ENCODE peak calls at places on chromosomes 13 and 19, in five cellular contexts. One of them, this sample, is unnamed.

GRCh38 chr19:35995655-35995993 is 636 bp downstream of the SDHAF1 start:
- DNase-seq in SW 1271: no peak
- DNase-seq in neural crest cell: no peak
- DNase-seq in tibial nerve: no peak
- DNase-seq in psoas muscle: peak; percentile 76
- DNase-seq in this sample: no peak

GRCh38 chr19:18507727-18508440 is 14.0 kb downstream of the ELL start:
- DNase-seq in psoas muscle: peak; percentile 75
- DNase-seq in SW 1271: no peak
- DNase-seq in neural crest cell: no peak
- DNase-seq in tibial nerve: no peak
- DNase-seq in this sample: no peak

GRCh38 chr19:41930926-41931592 is 2.8 kb upstream of the ERFL start:
- DNase-seq in tibial nerve: no peak
- DNase-seq in psoas muscle: no peak
- DNase-seq in neural crest cell: no peak
- DNase-seq in SW 1271: no peak
- DNase-seq in this sample: no peak

GRCh38 chr19:46717716-46718143 is 816 bp upstream of the PRKD2 start:
- DNase-seq in psoas muscle: no peak
- DNase-seq in SW 1271: no peak
- DNase-seq in neural crest cell: no peak
- DNase-seq in tibial nerve: no peak
- DNase-seq in this sample: no peak

GRCh38 chr19:32387701-32388392 is 17.7 kb upstream of the DPY19L3 start:
- DNase-seq in neural crest cell: no peak
- DNase-seq in psoas muscle: no peak
- DNase-seq in tibial nerve: no peak
- DNase-seq in SW 1271: no peak
- DNase-seq in this sample: no peak

GRCh38 chr19:53881482-53882390 is at the start of gene PRKCG:
- DNase-seq in neural crest cell: peak; percentile 47
- DNase-seq in psoas muscle: peak; percentile 69
- DNase-seq in SW 1271: peak; percentile 48
- DNase-seq in tibial nerve: no peak
- DNase-seq in this sample: no peak

GRCh38 chr13:60165391-60166099 is 1.8 kb upstream of the DIAPH3 start:
- DNase-seq in SW 1271: no peak
- DNase-seq in psoas muscle: no peak
- DNase-seq in tibial nerve: no peak
- DNase-seq in neural crest cell: no peak
- DNase-seq in this sample: no peak

GRCh38 chr13:106036870-106037269 is 498.6 kb downstream of the EFNB2 start:
- DNase-seq in SW 1271: no peak
- DNase-seq in neural crest cell: no peak
- DNase-seq in tibial nerve: no peak
- DNase-seq in psoas muscle: no peak
- DNase-seq in this sample: no peak

GRCh38 chr13:100673831-100674362 is 698 bp downstream of the TMTC4 start:
- DNase-seq in neural crest cell: no peak
- DNase-seq in tibial nerve: peak; percentile 24
- DNase-seq in psoas muscle: peak; percentile 81
- DNase-seq in SW 1271: peak; percentile 77
- DNase-seq in this sample: no peak

GRCh38 chr19:18772620-18773587 is 18.2 kb downstream of the COMP start:
- DNase-seq in tibial nerve: no peak
- DNase-seq in neural crest cell: no peak
- DNase-seq in SW 1271: no peak
- DNase-seq in psoas muscle: peak; percentile 52
- DNase-seq in this sample: no peak

GRCh38 chr13:41456768-41457588 is at the start of gene RGCC:
- DNase-seq in tibial nerve: peak; percentile 56
- DNase-seq in SW 1271: peak; percentile 45
- DNase-seq in psoas muscle: peak; percentile 79
- DNase-seq in neural crest cell: peak; percentile 48
- DNase-seq in this sample: no peak

GRCh38 chr13:60654405-60654804 is 257.4 kb downstream of the TDRD3 start:
- DNase-seq in psoas muscle: no peak
- DNase-seq in neural crest cell: peak; percentile 8
- DNase-seq in tibial nerve: peak; percentile 44
- DNase-seq in SW 1271: peak; percentile 10
- DNase-seq in this sample: no peak

GRCh38 chr19:51375504-51376221 is 3.2 kb upstream of the NKG7 start:
- DNase-seq in psoas muscle: no peak
- DNase-seq in SW 1271: no peak
- DNase-seq in tibial nerve: no peak
- DNase-seq in neural crest cell: no peak
- DNase-seq in this sample: no peak

GRCh38 chr19:10271543-10272086 is 695 bp downstream of the ICAM1 start:
- DNase-seq in neural crest cell: no peak
- DNase-seq in psoas muscle: no peak
- DNase-seq in SW 1271: no peak
- DNase-seq in tibial nerve: no peak
- DNase-seq in this sample: no peak

GRCh38 chr19:41263042-41263849 is 926 bp upstream of the HNRNPUL1 start:
- DNase-seq in tibial nerve: peak; percentile 68
- DNase-seq in SW 1271: peak; percentile 56
- DNase-seq in psoas muscle: peak; percentile 86
- DNase-seq in neural crest cell: peak; percentile 32
- DNase-seq in this sample: peak; percentile 38

This sample was measured in omental fat pad.